ENCODE peak calls at places on chromosome 16, in four cellular contexts. One of them, this sample, is unnamed. For H3K4me1, the result is how much of the 10 kb centered on the place peaks cover.

GRCh38 chr16:27228036-27228435 is 24.7 kb downstream of the KDM8 start:
- DNase-seq in HepG2: no peak
- DNase-seq in HCT116: no peak
- DNase-seq in K562: no peak
- DNase-seq in this sample: no peak

GRCh38 chr16:9406039-9406438 is 314.6 kb downstream of the HAPSTR1 start:
- DNase-seq in HepG2: no peak
- DNase-seq in K562: no peak
- DNase-seq in HCT116: no peak
- DNase-seq in this sample: no peak

GRCh38 chr16:72404299-72404698 is 232.3 kb upstream of the PMFBP1 start:
- DNase-seq in HepG2: no peak
- DNase-seq in HCT116: no peak
- DNase-seq in K562: no peak
- DNase-seq in this sample: no peak

GRCh38 chr16:27369806-27370205 is 32.2 kb upstream of the IL21R start:
- DNase-seq in HepG2: peak
- DNase-seq in K562: no peak
- DNase-seq in HCT116: no peak
- DNase-seq in this sample: no peak

GRCh38 chr16:17766012-17766411 is 295.3 kb upstream of the XYLT1 start:
- DNase-seq in HCT116: no peak
- DNase-seq in HepG2: no peak
- DNase-seq in K562: no peak
- DNase-seq in this sample: no peak

GRCh38 chr16:1650131-1650530 is 27.9 kb upstream of the JPT2 start:
- DNase-seq in HepG2: no peak
- DNase-seq in HCT116: no peak
- DNase-seq in K562: no peak
- DNase-seq in this sample: no peak

GRCh38 chr16:84360170-84360569 is 8.2 kb upstream of the ATP2C2 start:
- DNase-seq in HCT116: no peak
- DNase-seq in K562: no peak
- DNase-seq in HepG2: no peak
- DNase-seq in this sample: no peak

GRCh38 chr16:66703359-66704215 is 7.0 kb upstream of the CMTM4 start:
- DNase-seq in HCT116: no peak
- DNase-seq in HepG2: no peak
- DNase-seq in K562: peak
- DNase-seq in this sample: no peak

DNA sequence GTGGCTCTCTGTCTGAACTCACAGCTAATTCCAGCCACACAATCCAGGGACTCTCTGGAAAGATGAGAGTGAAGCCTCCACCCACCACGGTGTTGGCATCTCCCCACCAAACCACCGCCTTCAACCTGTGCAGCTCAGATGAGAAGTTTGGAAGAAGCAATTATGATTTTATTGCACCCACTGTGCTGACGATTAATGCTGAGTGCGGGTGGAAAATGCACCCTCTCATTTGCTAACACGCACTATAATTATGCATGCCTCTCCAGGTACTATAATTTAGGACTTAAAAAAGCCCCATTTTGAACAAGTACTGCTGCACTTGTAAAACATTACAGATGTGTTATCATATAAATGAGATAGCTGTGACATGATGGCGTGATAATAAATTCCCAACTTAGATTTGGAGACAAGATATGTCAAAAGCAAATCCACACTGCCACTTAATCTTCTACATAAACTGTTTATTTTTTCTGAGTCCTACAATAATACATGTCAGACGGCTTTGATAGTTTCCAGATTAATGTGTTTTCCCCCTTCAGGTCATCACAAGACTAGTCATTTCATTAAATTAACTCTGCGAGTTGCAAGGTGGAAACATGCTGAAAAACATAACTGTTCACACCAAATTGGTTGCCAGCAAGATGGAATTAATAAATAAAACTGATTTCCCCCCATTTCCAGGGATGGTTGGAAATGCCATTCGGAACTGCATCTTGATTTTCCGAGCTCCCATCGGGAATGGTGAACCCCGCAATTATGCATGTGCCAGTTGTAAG is 466.5 kb upstream of the MAF start:
- DNase-seq in K562: no peak
- DNase-seq in HCT116: no peak
- DNase-seq in HepG2: no peak
- DNase-seq in this sample: no peak
- TF ChIP-seq CTCF in K562: no peak
- TF ChIP-seq CTCF in HCT116: no peak
- TF ChIP-seq CTCF in HepG2: no peak
- TF ChIP-seq CTCF in this sample: no peak

GRCh38 chr16:31569360-31569717 is 41.6 kb downstream of the AHSP start:
- DNase-seq in HCT116: no peak
- DNase-seq in HepG2: no peak
- DNase-seq in K562: no peak
- DNase-seq in this sample: no peak

DNA sequence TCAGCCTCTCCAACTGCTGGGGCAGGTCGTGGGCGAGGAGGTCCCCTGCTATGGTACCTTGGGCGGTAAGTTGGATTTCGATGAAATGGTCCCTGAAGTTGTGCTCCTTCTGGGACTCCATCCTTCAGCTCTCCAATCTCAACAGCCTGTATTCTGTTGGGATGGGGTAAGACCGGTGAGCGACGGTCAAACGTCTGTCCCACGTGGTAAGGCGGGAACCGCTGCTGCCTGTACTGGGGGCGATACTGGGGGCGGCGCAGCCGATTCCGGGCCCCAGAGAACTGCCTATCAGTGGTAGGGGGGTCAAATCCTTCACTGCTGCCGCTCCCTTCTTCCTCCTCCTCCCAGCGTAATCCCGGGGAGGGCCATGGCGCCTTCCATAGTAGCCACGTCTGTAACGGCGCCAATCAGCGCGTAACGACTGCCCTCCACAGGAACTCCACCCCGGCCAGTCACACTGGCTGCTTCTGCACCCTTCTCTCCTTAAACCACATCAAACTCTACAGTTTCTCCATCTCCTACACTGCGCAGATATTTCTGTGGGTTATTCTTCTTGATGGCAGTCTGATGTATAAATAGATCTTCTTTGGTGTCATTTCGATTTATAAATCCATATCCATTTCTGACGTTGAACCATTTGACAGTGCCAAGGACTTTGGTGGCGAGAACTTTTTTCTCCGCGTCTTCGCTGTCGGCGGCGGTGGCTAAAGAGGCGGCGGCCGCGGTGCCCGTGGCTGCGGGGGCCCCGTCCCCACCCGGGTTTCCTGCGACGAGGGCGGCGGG is 41.1 kb downstream of the AHSP start:
- DNase-seq in K562: peak
- DNase-seq in HCT116: no peak
- DNase-seq in HepG2: no peak
- DNase-seq in this sample: no peak
- TF ChIP-seq TCF7L2 in K562: no peak
- TF ChIP-seq TCF7L2 in HCT116: no peak
- TF ChIP-seq TCF7L2 in HepG2: no peak
- TF ChIP-seq TCF7L2 in this sample: no peak

DNA sequence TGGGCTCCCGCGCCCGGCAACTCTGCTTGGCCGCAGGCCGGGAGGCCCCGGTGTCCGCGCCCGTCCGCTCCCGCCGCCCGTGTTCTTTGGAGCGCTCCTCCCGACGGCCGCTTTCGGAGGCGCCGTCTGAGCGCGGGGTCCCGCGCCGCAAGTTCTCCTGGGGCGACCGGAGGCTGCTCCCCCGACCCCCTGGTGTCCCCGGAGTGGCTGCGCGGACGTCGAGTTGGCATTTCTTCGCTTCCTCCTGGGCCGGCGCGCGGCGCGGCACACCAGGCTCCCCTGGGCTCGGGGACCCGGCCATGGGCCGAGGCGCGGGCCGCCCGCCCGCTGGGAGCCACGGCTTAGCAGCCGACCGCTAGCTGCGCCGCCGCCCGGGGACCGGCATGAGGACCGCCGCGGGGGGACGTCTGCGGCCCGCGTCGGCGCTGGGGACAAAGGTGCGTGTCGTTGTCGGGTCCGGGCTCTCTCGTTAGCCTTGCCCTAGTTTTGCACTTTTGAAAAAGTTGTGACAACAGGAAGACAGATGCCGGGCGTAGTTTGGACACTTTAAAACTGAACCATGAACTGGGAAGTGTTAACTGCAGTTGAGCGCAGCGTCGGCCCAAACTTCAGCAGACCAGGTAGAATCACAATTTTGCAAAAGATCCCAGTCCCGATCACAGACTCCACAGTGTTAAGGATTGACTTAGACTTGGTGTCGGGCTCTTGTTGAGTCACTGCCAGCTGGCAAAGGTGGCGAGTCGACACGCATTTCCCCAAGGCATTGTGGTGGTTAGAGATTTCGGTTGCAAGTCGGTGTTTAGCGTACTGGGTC is 700 bp downstream of the UBN1 start:
- DNase-seq in HepG2: peak
- DNase-seq in HCT116: no peak
- DNase-seq in K562: peak
- DNase-seq in this sample: no peak
- H3K4me1 ChIP-seq in HepG2: half or more
- H3K4me1 ChIP-seq in HCT116: under half
- H3K4me1 ChIP-seq in K562: under half
- H3K4me1 ChIP-seq in this sample: under half

DNA sequence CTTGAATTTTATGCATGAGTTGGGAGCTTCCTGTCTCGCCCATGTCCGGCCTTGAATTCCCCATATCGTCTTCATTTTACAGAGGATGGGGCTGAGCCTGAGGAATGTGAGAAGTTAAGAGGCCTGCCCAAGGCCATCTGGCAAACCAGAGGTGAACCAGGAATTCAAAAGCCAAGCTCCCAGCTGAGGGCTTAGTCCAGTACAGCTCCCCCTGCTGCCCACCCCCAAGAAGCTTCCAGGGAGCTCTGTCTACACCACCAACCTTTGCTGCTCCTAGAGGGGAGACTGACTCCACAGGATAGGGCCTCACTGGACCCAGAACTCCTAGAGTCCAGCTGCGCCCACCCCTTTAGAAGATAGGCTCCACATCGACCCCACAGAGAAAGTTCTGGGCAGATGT is 20.7 kb upstream of the C16orf78 start:
- DNase-seq in HCT116: peak
- DNase-seq in K562: peak
- DNase-seq in HepG2: peak
- DNase-seq in this sample: no peak
- TF ChIP-seq CTCF in HCT116: peak
- TF ChIP-seq CTCF in K562: peak
- TF ChIP-seq CTCF in HepG2: peak
- TF ChIP-seq CTCF in this sample: peak

GRCh38 chr16:81549547-81550411 is 105.2 kb downstream of the CMIP start:
- DNase-seq in HepG2: no peak
- DNase-seq in HCT116: no peak
- DNase-seq in K562: no peak
- DNase-seq in this sample: no peak

GRCh38 chr16:81548551-81548900 is 103.9 kb downstream of the CMIP start:
- DNase-seq in K562: no peak
- DNase-seq in HCT116: no peak
- DNase-seq in HepG2: no peak
- DNase-seq in this sample: no peak

GRCh38 chr16:81550412-81550768 is 105.8 kb downstream of the CMIP start:
- DNase-seq in HCT116: no peak
- DNase-seq in HepG2: peak
- DNase-seq in K562: no peak
- DNase-seq in this sample: no peak

GRCh38 chr16:81547919-81548216 is 103.3 kb downstream of the CMIP start:
- DNase-seq in HCT116: no peak
- DNase-seq in HepG2: no peak
- DNase-seq in K562: no peak
- DNase-seq in this sample: no peak

GRCh38 chr16:81548901-81549546 is 104.4 kb downstream of the CMIP start:
- DNase-seq in HCT116: no peak
- DNase-seq in K562: no peak
- DNase-seq in HepG2: peak
- DNase-seq in this sample: no peak
- TF ChIP-seq TCF7L2 in HCT116: no peak
- TF ChIP-seq TCF7L2 in K562: no peak
- TF ChIP-seq TCF7L2 in HepG2: no peak
- TF ChIP-seq TCF7L2 in this sample: no peak

GRCh38 chr16:56608876-56609462 is 585 bp downstream of the MT2A start:
- DNase-seq in HCT116: no peak
- DNase-seq in HepG2: no peak
- DNase-seq in K562: no peak
- DNase-seq in this sample: no peak
- H3K4me1 ChIP-seq in HCT116: half or more
- H3K4me1 ChIP-seq in HepG2: half or more
- H3K4me1 ChIP-seq in K562: under half
- H3K4me1 ChIP-seq in this sample: half or more

GRCh38 chr16:82671743-82672142 is 45.0 kb downstream of the CDH13 start:
- DNase-seq in K562: peak
- DNase-seq in HCT116: no peak
- DNase-seq in HepG2: no peak
- DNase-seq in this sample: no peak
- TF ChIP-seq CTCF in K562: peak
- TF ChIP-seq CTCF in HCT116: peak
- TF ChIP-seq CTCF in HepG2: no peak
- TF ChIP-seq CTCF in this sample: peak

GRCh38 chr16:80060470-80060869 is 459.9 kb upstream of the MAF start:
- DNase-seq in K562: no peak
- DNase-seq in HCT116: no peak
- DNase-seq in HepG2: no peak
- DNase-seq in this sample: no peak
- TF ChIP-seq TCF7L2 in K562: no peak
- TF ChIP-seq TCF7L2 in HCT116: no peak
- TF ChIP-seq TCF7L2 in HepG2: no peak
- TF ChIP-seq TCF7L2 in this sample: no peak

DNA sequence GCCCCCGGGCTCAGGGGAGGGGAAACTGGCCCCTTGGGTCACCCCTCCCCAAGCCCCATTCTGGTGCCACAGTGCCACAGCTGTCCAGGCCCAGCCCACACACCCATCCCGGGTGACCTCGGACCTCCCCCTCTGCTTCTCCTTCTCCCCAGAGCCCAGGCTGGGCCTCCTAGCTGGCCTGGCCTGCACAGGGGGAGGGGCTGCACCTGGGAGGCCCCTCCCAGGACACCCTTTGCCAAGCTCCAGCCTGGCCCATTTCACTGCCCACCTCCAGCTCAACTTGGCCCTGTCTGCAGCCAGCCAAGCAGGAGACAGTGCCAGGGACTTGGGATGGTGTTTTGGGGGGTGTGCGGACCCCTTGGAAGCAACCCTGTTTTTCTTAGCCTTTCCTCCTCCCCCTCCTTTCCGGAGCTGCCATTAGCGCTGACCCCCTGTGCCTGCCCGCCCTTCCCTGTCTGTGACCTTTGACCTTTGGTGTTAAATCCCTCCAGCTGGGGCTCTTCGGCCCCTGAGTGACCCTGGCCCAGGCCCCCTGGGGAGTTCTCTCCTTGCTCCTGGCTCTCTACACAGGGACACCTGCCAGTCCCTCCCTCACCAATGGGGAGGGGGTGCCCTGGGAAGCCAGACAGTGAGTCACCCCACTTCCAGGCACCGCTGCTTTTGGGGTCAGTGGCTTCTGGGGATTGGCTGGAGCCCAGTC is 1.8 kb downstream of the GLIS2 start:
- DNase-seq in HCT116: no peak
- DNase-seq in K562: no peak
- DNase-seq in HepG2: no peak
- DNase-seq in this sample: no peak
- H3K4me1 ChIP-seq in HCT116: half or more
- H3K4me1 ChIP-seq in K562: half or more
- H3K4me1 ChIP-seq in HepG2: half or more
- H3K4me1 ChIP-seq in this sample: under half